ENCODE peak calls at places on chromosome 7, in ten cellular contexts. E is ascending aorta, V is trophoblast cell, T is transverse colon, O is heart left ventricle, P is foreskin fibroblast, K is right cardiac atrium, A is H7, S is cardiac fibroblast, Z is adipocyte. X is an unnamed sample.

GRCh38 chr7:3039787-3040186 is 3.9 kb downstream of the CARD11 start:
- DNase-seq in E (no peak), V (no peak), T (no peak), O (no peak), P (no peak), K (no peak), A (no peak), S (no peak), Z (no peak), X (no peak)

GRCh38 chr7:117993377-117994003 is 120.2 kb upstream of the CTTNBP2 start:
- DNase-seq in E (no peak), V (no peak), T (peak), O (no peak), P (no peak), K (no peak), A (peak), S (peak), Z (peak), X (no peak)

GRCh38 chr7:82506702-82507101 is 63.1 kb upstream of the CACNA2D1 start:
- DNase-seq in E (peak), V (no peak), T (peak), O (no peak), P (no peak), K (peak), A (peak), S (peak), Z (no peak), X (no peak)

GRCh38 chr7:30934225-30934624 is 22.6 kb downstream of the AQP1 start:
- DNase-seq in E (no peak), V (no peak), T (no peak), O (no peak), P (no peak), K (no peak), A (peak), S (no peak), Z (no peak), X (no peak)

GRCh38 chr7:46486264-46487206 is 565.5 kb upstream of the IGFBP3 start:
- DNase-seq in E (peak), V (peak), T (peak), O (no peak), P (peak), K (no peak), A (no peak), S (peak), Z (peak), X (no peak)

GRCh38 chr7:134778941-134779740 is at the start of gene CALD1:
- DNase-seq in E (peak), V (peak), T (peak), O (peak), P (peak), K (peak), A (peak), S (peak), Z (peak), X (peak)

GRCh38 chr7:5692112-5692844 is 89.2 kb downstream of the RNF216 start:
- DNase-seq in E (peak), V (peak), T (peak), O (peak), P (peak), K (peak), A (no peak), S (peak), Z (peak), X (peak)

GRCh38 chr7:27210441-27211083 is 10.7 kb upstream of the HOXA13 start:
- DNase-seq in E (no peak), V (no peak), T (peak), O (no peak), P (peak), K (no peak), A (peak), S (peak), Z (peak), X (no peak)

GRCh38 chr7:150520145-150520544 is 5.5 kb downstream of the GIMAP7 start:
- DNase-seq in E (no peak), V (no peak), T (no peak), O (no peak), P (no peak), K (no peak), A (no peak), S (no peak), Z (no peak), X (no peak)

GRCh38 chr7:140006600-140006999 is 56.2 kb downstream of the PARP12 start:
- DNase-seq in E (peak), V (no peak), T (no peak), O (no peak), P (no peak), K (no peak), A (no peak), S (no peak), Z (no peak), X (no peak)

GRCh38 chr7:46781901-46782439 is 799.9 kb downstream of the TNS3 start:
- DNase-seq in E (no peak), V (no peak), T (no peak), O (no peak), P (no peak), K (no peak), A (no peak), S (no peak), Z (no peak), X (no peak)

GRCh38 chr7:101522021-101522420 is 107.1 kb downstream of the MYL10 start:
- DNase-seq in E (no peak), V (no peak), T (no peak), O (no peak), P (no peak), K (no peak), A (no peak), S (no peak), Z (no peak), X (no peak)

GRCh38 chr7:158321936-158322615 is 265.5 kb downstream of the PTPRN2 start:
- DNase-seq in E (no peak), V (no peak), T (no peak), O (no peak), P (no peak), K (peak), A (peak), S (no peak), Z (no peak), X (no peak)

GRCh38 chr7:129438839-129439640 is 4.8 kb downstream of the STRIP2 start:
- DNase-seq in E (no peak), V (no peak), T (no peak), O (no peak), P (peak), K (no peak), A (no peak), S (peak), Z (peak), X (no peak)

GRCh38 chr7:539731-540411 is 20.2 kb upstream of the PDGFA start:
- DNase-seq in E (no peak), V (peak), T (peak), O (no peak), P (no peak), K (no peak), A (peak), S (peak), Z (peak), X (peak)

GRCh38 chr7:130721486-130722277 is 12.3 kb downstream of the KLF14 start:
- DNase-seq in E (peak), V (peak), T (peak), O (peak), P (peak), K (peak), A (peak), S (peak), Z (peak), X (peak)

GRCh38 chr7:27349621-27350020 is 107.0 kb downstream of the EVX1 start:
- DNase-seq in E (no peak), V (no peak), T (no peak), O (no peak), P (no peak), K (no peak), A (no peak), S (no peak), Z (no peak), X (no peak)

GRCh38 chr7:149635561-149636329 is 137.6 kb downstream of the ZNF467 start:
- DNase-seq in E (no peak), V (no peak), T (no peak), O (peak), P (no peak), K (no peak), A (peak), S (no peak), Z (no peak), X (no peak)

GRCh38 chr7:18225067-18225466 is 197.4 kb upstream of the PRPS1L1 start:
- DNase-seq in E (no peak), V (no peak), T (no peak), O (no peak), P (no peak), K (no peak), A (no peak), S (no peak), Z (no peak), X (no peak)

GRCh38 chr7:129952164-129952652 is 552 bp downstream of the UBE2H start:
- DNase-seq in E (peak), V (no peak), T (peak), O (peak), P (peak), K (peak), A (no peak), S (peak), Z (peak), X (peak)

GRCh38 chr7:120320218-120320961 is 47.4 kb downstream of the KCND2 start:
- DNase-seq in E (no peak), V (no peak), T (no peak), O (no peak), P (no peak), K (no peak), A (no peak), S (no peak), Z (no peak), X (no peak)

GRCh38 chr7:33745934-33746333 is 159.4 kb upstream of the BMPER start:
- DNase-seq in E (no peak), V (no peak), T (no peak), O (no peak), P (peak), K (no peak), A (no peak), S (peak), Z (no peak), X (no peak)

GRCh38 chr7:134693256-134693655 is 46.6 kb downstream of the BPGM start:
- DNase-seq in E (peak), V (no peak), T (no peak), O (no peak), P (peak), K (no peak), A (no peak), S (peak), Z (peak), X (no peak)

GRCh38 chr7:36021367-36021766 is 131.7 kb upstream of the EEPD1 start:
- DNase-seq in E (no peak), V (no peak), T (no peak), O (no peak), P (peak), K (no peak), A (peak), S (no peak), Z (peak), X (no peak)

GRCh38 chr7:103073989-103074518 is 542 bp downstream of the FBXL13 start:
- DNase-seq in E (no peak), V (no peak), T (peak), O (no peak), P (no peak), K (no peak), A (peak), S (no peak), Z (no peak), X (peak)

GRCh38 chr7:126574276-126574675 is 678.5 kb downstream of the GRM8 start:
- DNase-seq in E (no peak), V (peak), T (no peak), O (no peak), P (no peak), K (no peak), A (no peak), S (no peak), Z (no peak), X (no peak)

GRCh38 chr7:136403591-136403990 is 426.4 kb upstream of the MTPN start:
- DNase-seq in E (no peak), V (no peak), T (no peak), O (no peak), P (no peak), K (no peak), A (no peak), S (no peak), Z (no peak), X (no peak)

GRCh38 chr7:136399378-136399777 is 422.2 kb upstream of the MTPN start:
- DNase-seq in E (no peak), V (no peak), T (no peak), O (no peak), P (no peak), K (no peak), A (peak), S (no peak), Z (no peak), X (no peak)

GRCh38 chr7:136405931-136406777 is 429.0 kb upstream of the MTPN start:
- DNase-seq in E (no peak), V (peak), T (peak), O (no peak), P (peak), K (no peak), A (peak), S (peak), Z (peak), X (no peak)

GRCh38 chr7:136400877-136401276 is 423.7 kb upstream of the MTPN start:
- DNase-seq in E (no peak), V (no peak), T (no peak), O (no peak), P (no peak), K (no peak), A (no peak), S (no peak), Z (no peak), X (no peak)
- H3K4me3 ChIP-seq in E (no peak), V (no peak), T (no peak), O (no peak), P (no peak), K (no peak), A (no peak), S (no peak), Z (no peak), X (no peak)

DNA sequence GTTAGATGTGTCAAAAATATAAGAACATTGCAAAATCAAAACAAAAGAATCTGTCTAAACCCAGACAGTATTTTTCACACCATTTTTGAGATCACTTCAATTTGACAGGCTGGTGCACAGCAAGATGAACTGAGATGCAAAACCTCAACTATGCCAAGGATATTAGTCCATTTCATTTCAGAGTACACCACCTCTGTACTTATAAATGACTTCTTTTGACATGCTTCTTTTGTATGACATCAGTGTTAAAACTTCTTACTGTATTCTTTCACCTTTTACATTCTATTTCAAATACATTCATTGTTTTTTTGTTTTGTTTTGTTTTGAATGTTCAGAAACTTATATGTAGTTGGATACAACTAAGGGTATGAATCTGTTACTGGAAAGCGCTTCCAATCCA is 23.6 kb upstream of the GPR141 start:
- DNase-seq in E (no peak), V (no peak), T (no peak), O (no peak), P (no peak), K (no peak), A (no peak), S (no peak), Z (no peak), X (no peak)
- H3K4me3 ChIP-seq in E (no peak), V (no peak), T (no peak), O (no peak), P (no peak), K (no peak), A (no peak), S (no peak), Z (no peak), X (no peak)

DNA sequence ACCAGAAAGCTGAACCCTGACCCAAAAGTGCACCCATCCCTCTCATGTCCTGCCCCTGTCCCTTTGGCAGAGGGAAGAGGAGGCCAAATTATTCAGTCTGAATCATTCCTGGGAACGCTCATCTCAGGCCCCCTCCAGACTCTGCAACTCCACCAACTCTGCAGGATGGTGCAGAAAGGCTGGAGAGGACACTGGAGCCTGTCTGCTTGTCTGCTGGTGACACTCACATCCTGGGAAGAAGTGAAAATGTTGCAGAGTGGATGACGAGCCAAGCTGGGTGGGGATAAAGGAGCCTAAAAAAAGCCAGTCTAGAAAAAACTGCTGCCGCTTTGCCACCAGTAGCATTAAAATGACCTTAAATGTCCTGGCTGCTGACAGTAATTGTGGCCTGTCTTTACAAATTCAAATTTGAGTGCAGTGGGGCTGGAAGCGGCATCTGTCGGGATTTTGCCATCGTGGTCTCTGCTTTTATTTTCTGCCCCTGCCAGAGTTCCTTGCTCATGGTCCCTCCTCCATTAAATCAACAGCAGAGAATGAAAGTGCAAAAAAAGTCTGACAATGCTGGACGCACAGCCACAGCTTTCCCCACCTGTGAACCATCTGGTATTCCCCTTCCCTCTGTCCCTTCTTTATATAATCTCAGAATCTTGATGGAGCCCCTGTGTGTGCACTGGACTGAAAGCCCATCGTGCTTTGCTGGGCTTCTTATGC is 63.9 kb downstream of the STK17A start:
- DNase-seq in E (no peak), V (no peak), T (no peak), O (no peak), P (peak), K (no peak), A (no peak), S (peak), Z (peak), X (no peak)
- H3K4me3 ChIP-seq in E (peak), V (no peak), T (no peak), O (no peak), P (peak), K (no peak), A (no peak), S (peak), Z (peak), X (no peak)

DNA sequence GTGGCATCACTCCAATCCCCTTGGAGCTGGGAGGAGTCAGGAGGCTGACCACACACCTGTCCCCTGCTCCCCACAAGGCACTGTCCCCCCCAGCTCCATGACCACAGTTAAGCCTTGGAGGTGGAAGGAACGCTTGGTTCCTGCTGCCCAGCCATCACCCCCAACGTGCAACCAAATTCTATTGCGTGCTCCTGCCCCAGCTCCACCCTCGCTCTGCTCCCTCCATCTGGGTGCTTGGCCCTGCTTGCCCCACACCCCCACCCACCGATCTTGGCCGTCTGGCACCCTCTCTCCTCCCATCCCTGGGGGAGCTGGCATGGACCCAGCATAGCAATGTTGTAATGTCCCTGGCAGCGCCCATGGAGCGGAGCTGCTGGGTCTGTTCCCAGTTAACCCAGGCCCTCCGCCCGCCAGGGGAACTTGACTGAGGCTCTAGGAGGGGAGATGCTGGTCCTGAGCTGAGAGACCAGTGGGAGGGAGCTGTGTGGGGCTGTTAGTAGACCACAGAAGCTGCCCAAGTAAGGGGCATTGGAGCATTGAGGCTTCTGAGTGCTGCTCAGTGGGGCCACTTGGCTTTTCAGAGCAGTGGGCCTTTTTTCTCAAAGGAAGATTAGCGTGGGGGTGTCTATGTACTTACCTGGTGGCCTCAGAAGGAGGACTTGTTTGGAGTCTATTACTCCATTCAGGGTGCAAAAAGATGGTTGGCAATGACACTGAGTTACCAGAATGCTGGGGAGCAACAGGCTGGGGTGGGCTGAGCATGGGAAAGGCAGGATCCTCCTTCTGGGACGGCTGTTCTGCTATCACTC is 1.1 kb downstream of the EPHB6 start:
- DNase-seq in E (peak), V (no peak), T (peak), O (peak), P (peak), K (peak), A (peak), S (peak), Z (peak), X (peak)
- H3K4me3 ChIP-seq in E (peak), V (peak), T (peak), O (no peak), P (peak), K (peak), A (peak), S (peak), Z (peak), X (no peak)

GRCh38 chr7:124031406-124031805 is 1.5 kb downstream of the TMEM229A start:
- DNase-seq in E (no peak), V (no peak), T (no peak), O (no peak), P (no peak), K (no peak), A (no peak), S (no peak), Z (no peak), X (no peak)
- H3K4me3 ChIP-seq in E (peak), V (no peak), T (no peak), O (no peak), P (no peak), K (no peak), A (no peak), S (no peak), Z (no peak), X (no peak)

GRCh38 chr7:48924433-48924832 is at the start of gene CDC14C:
- DNase-seq in E (no peak), V (no peak), T (no peak), O (no peak), P (no peak), K (peak), A (no peak), S (no peak), Z (no peak), X (no peak)
- H3K4me3 ChIP-seq in E (no peak), V (no peak), T (no peak), O (no peak), P (no peak), K (no peak), A (no peak), S (no peak), Z (no peak), X (no peak)

GRCh38 chr7:98151884-98152283 is 45.2 kb downstream of the LMTK2 start:
- DNase-seq in E (no peak), V (no peak), T (no peak), O (no peak), P (no peak), K (no peak), A (no peak), S (no peak), Z (no peak), X (no peak)

GRCh38 chr7:98157761-98158160 is 51.1 kb downstream of the LMTK2 start:
- DNase-seq in E (no peak), V (no peak), T (peak), O (no peak), P (no peak), K (no peak), A (no peak), S (no peak), Z (no peak), X (no peak)

GRCh38 chr7:98156700-98157099 is 50.0 kb downstream of the LMTK2 start:
- DNase-seq in E (no peak), V (no peak), T (no peak), O (no peak), P (no peak), K (no peak), A (no peak), S (no peak), Z (no peak), X (no peak)
- H3K4me3 ChIP-seq in E (no peak), V (no peak), T (no peak), O (no peak), P (no peak), K (no peak), A (no peak), S (no peak), Z (no peak), X (no peak)

DNA sequence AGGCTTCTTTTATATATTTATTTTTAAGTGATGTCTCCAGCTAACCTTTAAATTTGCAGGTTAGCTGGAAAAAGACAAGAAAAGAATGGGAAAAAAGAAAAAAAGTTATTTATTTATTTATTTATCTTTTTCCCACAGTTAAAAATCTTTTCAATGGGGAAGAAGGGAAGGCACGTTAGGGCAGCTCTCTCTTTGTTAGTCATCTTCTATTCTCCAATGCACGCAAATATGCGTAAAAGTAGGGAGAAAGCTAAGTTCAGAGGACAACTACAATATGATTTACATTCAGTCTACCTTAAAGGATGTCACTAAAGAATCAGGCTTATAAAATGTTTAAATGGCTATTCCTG is 276 bp upstream of the GPR85 start:
- DNase-seq in E (no peak), V (no peak), T (no peak), O (no peak), P (no peak), K (no peak), A (no peak), S (no peak), Z (no peak), X (no peak)
- H3K4me3 ChIP-seq in E (peak), V (no peak), T (peak), O (no peak), P (peak), K (peak), A (no peak), S (peak), Z (peak), X (no peak)